ENCODE peak calls at places on chromosomes 12 and 14, in seven cellular contexts. One of them, this sample, is unnamed.

GRCh38 chr12:21478756-21479455 is 22.5 kb downstream of the RECQL start:
- DNase-seq in CD4-positive, alpha-beta memory T cell: no peak
- DNase-seq in activated CD4-positive, alpha-beta T cell treated with anti-CD3 and anti-CD28 coated beads, Interleukin-2, amount 50 U/mL, for 1 hour: no peak
- DNase-seq in activated effector memory CD4-positive, alpha-beta T cell treated with anti-CD3 and anti-CD28 coated beads, Interleukin-2, amount 50 U/mL, for 16 hours: no peak
- DNase-seq in left ventricle myocardium inferior: no peak
- DNase-seq in HT1080: peak; percentile 55
- DNase-seq in SIG-M5: no peak
- DNase-seq in this sample: no peak

GRCh38 chr12:89162704-89163261 is 189.5 kb downstream of the DUSP6 start:
- DNase-seq in activated CD4-positive, alpha-beta T cell treated with anti-CD3 and anti-CD28 coated beads, Interleukin-2, amount 50 U/mL, for 1 hour: no peak
- DNase-seq in SIG-M5: peak; percentile 99
- DNase-seq in HT1080: peak; percentile 100
- DNase-seq in CD4-positive, alpha-beta memory T cell: no peak
- DNase-seq in activated effector memory CD4-positive, alpha-beta T cell treated with anti-CD3 and anti-CD28 coated beads, Interleukin-2, amount 50 U/mL, for 16 hours: peak; percentile 81
- DNase-seq in left ventricle myocardium inferior: peak; percentile 31
- DNase-seq in this sample: no peak

GRCh38 chr14:55930016-55930784 is 188.0 kb upstream of the PELI2 start:
- DNase-seq in HT1080: no peak
- DNase-seq in CD4-positive, alpha-beta memory T cell: no peak
- DNase-seq in SIG-M5: no peak
- DNase-seq in left ventricle myocardium inferior: no peak
- DNase-seq in activated CD4-positive, alpha-beta T cell treated with anti-CD3 and anti-CD28 coated beads, Interleukin-2, amount 50 U/mL, for 1 hour: no peak
- DNase-seq in activated effector memory CD4-positive, alpha-beta T cell treated with anti-CD3 and anti-CD28 coated beads, Interleukin-2, amount 50 U/mL, for 16 hours: no peak
- DNase-seq in this sample: no peak

GRCh38 chr14:54564071-54564798 is 2.7 kb upstream of the SAMD4A start:
- DNase-seq in activated effector memory CD4-positive, alpha-beta T cell treated with anti-CD3 and anti-CD28 coated beads, Interleukin-2, amount 50 U/mL, for 16 hours: no peak
- DNase-seq in activated CD4-positive, alpha-beta T cell treated with anti-CD3 and anti-CD28 coated beads, Interleukin-2, amount 50 U/mL, for 1 hour: no peak
- DNase-seq in left ventricle myocardium inferior: no peak
- DNase-seq in CD4-positive, alpha-beta memory T cell: no peak
- DNase-seq in SIG-M5: no peak
- DNase-seq in HT1080: peak; percentile 52
- DNase-seq in this sample: peak; percentile 58

GRCh38 chr14:104150201-104151027 is 12.0 kb downstream of the KIF26A start:
- DNase-seq in activated CD4-positive, alpha-beta T cell treated with anti-CD3 and anti-CD28 coated beads, Interleukin-2, amount 50 U/mL, for 1 hour: no peak
- DNase-seq in left ventricle myocardium inferior: no peak
- DNase-seq in activated effector memory CD4-positive, alpha-beta T cell treated with anti-CD3 and anti-CD28 coated beads, Interleukin-2, amount 50 U/mL, for 16 hours: no peak
- DNase-seq in HT1080: no peak
- DNase-seq in CD4-positive, alpha-beta memory T cell: peak; percentile 33
- DNase-seq in SIG-M5: no peak
- DNase-seq in this sample: no peak

GRCh38 chr14:103818870-103819269 is 28.5 kb downstream of the PPP1R13B start:
- DNase-seq in CD4-positive, alpha-beta memory T cell: no peak
- DNase-seq in HT1080: no peak
- DNase-seq in left ventricle myocardium inferior: no peak
- DNase-seq in SIG-M5: no peak
- DNase-seq in activated CD4-positive, alpha-beta T cell treated with anti-CD3 and anti-CD28 coated beads, Interleukin-2, amount 50 U/mL, for 1 hour: no peak
- DNase-seq in activated effector memory CD4-positive, alpha-beta T cell treated with anti-CD3 and anti-CD28 coated beads, Interleukin-2, amount 50 U/mL, for 16 hours: no peak
- DNase-seq in this sample: no peak

GRCh38 chr12:4910502-4911315 is 1.0 kb downstream of the KCNA1 start:
- DNase-seq in CD4-positive, alpha-beta memory T cell: no peak
- DNase-seq in activated CD4-positive, alpha-beta T cell treated with anti-CD3 and anti-CD28 coated beads, Interleukin-2, amount 50 U/mL, for 1 hour: no peak
- DNase-seq in left ventricle myocardium inferior: no peak
- DNase-seq in SIG-M5: no peak
- DNase-seq in HT1080: no peak
- DNase-seq in activated effector memory CD4-positive, alpha-beta T cell treated with anti-CD3 and anti-CD28 coated beads, Interleukin-2, amount 50 U/mL, for 16 hours: peak; percentile 64
- DNase-seq in this sample: no peak

GRCh38 chr14:32027255-32027939 is 49.7 kb upstream of the ARHGAP5 start:
- DNase-seq in CD4-positive, alpha-beta memory T cell: no peak
- DNase-seq in activated effector memory CD4-positive, alpha-beta T cell treated with anti-CD3 and anti-CD28 coated beads, Interleukin-2, amount 50 U/mL, for 16 hours: no peak
- DNase-seq in activated CD4-positive, alpha-beta T cell treated with anti-CD3 and anti-CD28 coated beads, Interleukin-2, amount 50 U/mL, for 1 hour: no peak
- DNase-seq in left ventricle myocardium inferior: no peak
- DNase-seq in SIG-M5: no peak
- DNase-seq in HT1080: peak; percentile 88
- DNase-seq in this sample: peak; percentile 86

GRCh38 chr12:12533238-12533829 is 29.3 kb downstream of the DUSP16 start:
- DNase-seq in CD4-positive, alpha-beta memory T cell: no peak
- DNase-seq in SIG-M5: no peak
- DNase-seq in HT1080: no peak
- DNase-seq in activated CD4-positive, alpha-beta T cell treated with anti-CD3 and anti-CD28 coated beads, Interleukin-2, amount 50 U/mL, for 1 hour: no peak
- DNase-seq in activated effector memory CD4-positive, alpha-beta T cell treated with anti-CD3 and anti-CD28 coated beads, Interleukin-2, amount 50 U/mL, for 16 hours: no peak
- DNase-seq in left ventricle myocardium inferior: peak; percentile 34
- DNase-seq in this sample: no peak

GRCh38 chr12:41293011-41293410 is 104.9 kb downstream of the PDZRN4 start:
- DNase-seq in CD4-positive, alpha-beta memory T cell: no peak
- DNase-seq in activated CD4-positive, alpha-beta T cell treated with anti-CD3 and anti-CD28 coated beads, Interleukin-2, amount 50 U/mL, for 1 hour: no peak
- DNase-seq in SIG-M5: no peak
- DNase-seq in activated effector memory CD4-positive, alpha-beta T cell treated with anti-CD3 and anti-CD28 coated beads, Interleukin-2, amount 50 U/mL, for 16 hours: no peak
- DNase-seq in HT1080: peak; percentile 68
- DNase-seq in left ventricle myocardium inferior: no peak
- DNase-seq in this sample: no peak

GRCh38 chr12:60724984-60725383 is 1129.2 kb downstream of the SLC16A7 start:
- DNase-seq in left ventricle myocardium inferior: no peak
- DNase-seq in SIG-M5: no peak
- DNase-seq in activated CD4-positive, alpha-beta T cell treated with anti-CD3 and anti-CD28 coated beads, Interleukin-2, amount 50 U/mL, for 1 hour: no peak
- DNase-seq in HT1080: no peak
- DNase-seq in CD4-positive, alpha-beta memory T cell: no peak
- DNase-seq in activated effector memory CD4-positive, alpha-beta T cell treated with anti-CD3 and anti-CD28 coated beads, Interleukin-2, amount 50 U/mL, for 16 hours: no peak
- DNase-seq in this sample: no peak

GRCh38 chr12:11228268-11228879 is 41.1 kb downstream of the PRB3 start:
- DNase-seq in SIG-M5: no peak
- DNase-seq in left ventricle myocardium inferior: no peak
- DNase-seq in HT1080: peak; percentile 59
- DNase-seq in activated effector memory CD4-positive, alpha-beta T cell treated with anti-CD3 and anti-CD28 coated beads, Interleukin-2, amount 50 U/mL, for 16 hours: peak; percentile 62
- DNase-seq in activated CD4-positive, alpha-beta T cell treated with anti-CD3 and anti-CD28 coated beads, Interleukin-2, amount 50 U/mL, for 1 hour: peak; percentile 1
- DNase-seq in CD4-positive, alpha-beta memory T cell: peak; percentile 37
- DNase-seq in this sample: peak; percentile 64

GRCh38 chr14:105528859-105529505 is 2.6 kb downstream of the TMEM121 start:
- DNase-seq in activated CD4-positive, alpha-beta T cell treated with anti-CD3 and anti-CD28 coated beads, Interleukin-2, amount 50 U/mL, for 1 hour: no peak
- DNase-seq in left ventricle myocardium inferior: no peak
- DNase-seq in SIG-M5: no peak
- DNase-seq in activated effector memory CD4-positive, alpha-beta T cell treated with anti-CD3 and anti-CD28 coated beads, Interleukin-2, amount 50 U/mL, for 16 hours: peak; percentile 86
- DNase-seq in CD4-positive, alpha-beta memory T cell: no peak
- DNase-seq in HT1080: no peak
- DNase-seq in this sample: no peak

GRCh38 chr12:129675947-129676346 is 227.9 kb downstream of the TMEM132D start:
- DNase-seq in CD4-positive, alpha-beta memory T cell: no peak
- DNase-seq in activated effector memory CD4-positive, alpha-beta T cell treated with anti-CD3 and anti-CD28 coated beads, Interleukin-2, amount 50 U/mL, for 16 hours: no peak
- DNase-seq in activated CD4-positive, alpha-beta T cell treated with anti-CD3 and anti-CD28 coated beads, Interleukin-2, amount 50 U/mL, for 1 hour: no peak
- DNase-seq in HT1080: no peak
- DNase-seq in SIG-M5: no peak
- DNase-seq in left ventricle myocardium inferior: no peak
- DNase-seq in this sample: no peak

GRCh38 chr14:76268700-76269099 is 107.2 kb upstream of the ESRRB start:
- DNase-seq in activated effector memory CD4-positive, alpha-beta T cell treated with anti-CD3 and anti-CD28 coated beads, Interleukin-2, amount 50 U/mL, for 16 hours: no peak
- DNase-seq in left ventricle myocardium inferior: no peak
- DNase-seq in SIG-M5: no peak
- DNase-seq in HT1080: no peak
- DNase-seq in activated CD4-positive, alpha-beta T cell treated with anti-CD3 and anti-CD28 coated beads, Interleukin-2, amount 50 U/mL, for 1 hour: no peak
- DNase-seq in CD4-positive, alpha-beta memory T cell: no peak
- DNase-seq in this sample: no peak

GRCh38 chr12:82522762-82523161 is 163.9 kb upstream of the TMTC2 start:
- DNase-seq in activated effector memory CD4-positive, alpha-beta T cell treated with anti-CD3 and anti-CD28 coated beads, Interleukin-2, amount 50 U/mL, for 16 hours: no peak
- DNase-seq in HT1080: no peak
- DNase-seq in SIG-M5: no peak
- DNase-seq in left ventricle myocardium inferior: no peak
- DNase-seq in activated CD4-positive, alpha-beta T cell treated with anti-CD3 and anti-CD28 coated beads, Interleukin-2, amount 50 U/mL, for 1 hour: no peak
- DNase-seq in CD4-positive, alpha-beta memory T cell: no peak
- DNase-seq in this sample: no peak

This sample was measured in ACHN.